ENCODE peak calls at places on chromosomes 4 and X, in four cellular contexts. Z, X, O and L are unnamed samples.

GRCh38 chr4:62901101-62901500 is 1508.1 kb downstream of the TECRL start:
- DNase-seq in O (no peak), X (no peak), Z (peak), L (no peak)

GRCh38 chr4:72977936-72978485 is 91.5 kb downstream of the COX18 start:
- DNase-seq in Z (no peak), X (peak), O (no peak), L (no peak)

GRCh38 chr4:48699470-48699869 is 80.6 kb downstream of the FRYL start:
- DNase-seq in O (no peak), Z (peak), X (peak), L (peak)

GRCh38 chr4:151962138-151962845 is 201.5 kb upstream of the GATB start:
- DNase-seq in X (no peak), O (no peak), Z (no peak), L (no peak)

GRCh38 chr4:107098403-107098802 is 62.3 kb upstream of the DKK2 start:
- DNase-seq in X (no peak), Z (no peak), O (no peak), L (no peak)

GRCh38 chr4:38565271-38566199 is 98.5 kb upstream of the KLF3 start:
- DNase-seq in X (peak), Z (peak), O (peak), L (peak)

GRCh38 chrX:133702230-133702629 is 283.2 kb downstream of the GPC3 start:
- DNase-seq in O (no peak), X (no peak), Z (no peak), L (no peak)

GRCh38 chr4:161937596-161937995 is 226.2 kb downstream of the FSTL5 start:
- DNase-seq in Z (peak), O (no peak), X (no peak), L (peak)

GRCh38 chr4:5460106-5460801 is 248.1 kb downstream of the EVC2 start:
- DNase-seq in O (peak), X (no peak), Z (peak), L (peak)

GRCh38 chr4:175971393-175972179 is 94.1 kb upstream of the WDR17 start:
- DNase-seq in Z (no peak), O (peak), X (peak), L (peak)
- H3K4me3 ChIP-seq in Z (peak), O (peak), X (peak), L (no peak)

DNA sequence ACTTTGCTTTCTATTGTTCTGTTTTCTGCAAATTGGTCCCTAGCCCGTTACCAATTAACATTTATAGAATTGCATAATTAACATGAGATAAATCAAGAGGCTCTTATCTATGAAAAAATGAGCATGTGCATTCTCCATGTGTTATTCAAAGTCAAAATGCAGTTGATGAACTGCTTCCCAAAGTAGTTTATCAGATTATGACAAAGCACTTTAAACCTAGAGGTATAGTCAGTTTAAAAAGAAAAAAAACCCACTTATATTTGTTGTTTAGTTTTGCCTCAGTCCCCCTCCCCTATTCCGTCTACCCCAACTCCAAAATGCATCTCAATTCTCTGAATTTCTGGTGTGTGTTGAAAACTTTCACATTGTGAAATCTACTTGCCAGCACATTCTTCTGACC is 119.5 kb downstream of the ATXN3L start:
- DNase-seq in Z (no peak), O (no peak), X (no peak), L (no peak)
- TF ChIP-seq CTCF in Z (no peak), O (no peak), X (no peak), L (no peak)

GRCh38 chr4:26343041-26343403 is 22.2 kb downstream of the RBPJ start:
- DNase-seq in Z (no peak), X (no peak), O (no peak), L (peak)
- H3K4me3 ChIP-seq in Z (no peak), X (no peak), O (no peak), L (no peak)

DNA sequence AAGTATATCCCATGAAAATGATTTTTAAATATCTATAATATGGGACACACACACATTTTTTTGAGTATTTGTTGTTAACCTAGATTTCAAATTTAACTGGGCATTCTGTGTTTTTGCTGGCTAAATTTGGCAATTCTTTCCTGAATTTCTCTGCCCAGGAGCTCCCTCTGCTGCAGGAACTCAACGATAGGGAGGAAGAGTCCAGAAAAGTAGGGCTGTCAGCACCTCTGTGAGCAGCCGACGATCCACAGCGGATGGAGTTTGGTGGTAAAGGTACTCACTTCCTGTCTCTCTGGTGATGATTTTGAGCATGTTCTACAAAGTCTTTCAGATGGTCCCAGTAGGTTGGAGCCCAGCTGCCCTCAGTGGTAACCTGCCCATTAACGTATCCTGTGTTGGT is 23.1 kb upstream of the TMEM184C start:
- DNase-seq in X (no peak), Z (no peak), O (no peak), L (no peak)
- TF ChIP-seq CTCF in X (no peak), Z (peak), O (peak), L (peak)